ENCODE peak calls at places on chromosomes 12 and 14, in four cellular contexts. O is HCT116, X is H1, F is K562. G is an unnamed sample.

GRCh38 chr12:119589087-119589486 is 4.5 kb upstream of the TMEM233 start:
- DNase-seq in O (no peak), X (no peak), F (no peak), G (no peak)

GRCh38 chr12:95615735-95616134 is 64.5 kb upstream of the USP44 start:
- DNase-seq in O (no peak), X (no peak), F (no peak), G (no peak)

GRCh38 chr14:94047581-94047980 is 21.4 kb downstream of the OTUB2 start:
- DNase-seq in O (no peak), X (no peak), F (no peak), G (no peak)

GRCh38 chr14:55136868-55137785 is 8.1 kb downstream of the LGALS3 start:
- DNase-seq in O (no peak), X (no peak), F (peak; percentile 22), G (no peak)

GRCh38 chr14:31261523-31261858 is 53.9 kb upstream of the HECTD1 start:
- DNase-seq in O (no peak), X (no peak), F (no peak), G (no peak)

GRCh38 chr12:8823565-8824300 is 1.3 kb downstream of the A2ML1 start:
- DNase-seq in O (peak; percentile 6), X (peak; percentile 84), F (peak; percentile 63), G (no peak)

GRCh38 chr12:56574210-56574609 is 52.6 kb downstream of the RBMS2 start:
- DNase-seq in O (no peak), X (no peak), F (no peak), G (no peak)

GRCh38 chr14:59150990-59151389 is 37.5 kb upstream of the DAAM1 start:
- DNase-seq in O (no peak), X (no peak), F (no peak), G (no peak)

GRCh38 chr12:46386360-46386867 is 13.8 kb upstream of the SLC38A2 start:
- DNase-seq in O (no peak), X (no peak), F (no peak), G (no peak)

GRCh38 chr14:99968156-99968920 is 96.9 kb upstream of the EVL start:
- DNase-seq in O (no peak), X (no peak), F (no peak), G (no peak)

GRCh38 chr12:124322271-124322998 is 27.5 kb downstream of the RFLNA start:
- DNase-seq in O (no peak), X (no peak), F (no peak), G (no peak)

GRCh38 chr12:19912996-19913395 is 455.3 kb upstream of the PDE3A start:
- DNase-seq in O (no peak), X (no peak), F (no peak), G (no peak)

GRCh38 chr12:90290980-90291975 is 582.6 kb upstream of the ATP2B1 start:
- DNase-seq in O (no peak), X (no peak), F (no peak), G (no peak)

GRCh38 chr14:102532204-102532658 is 22.7 kb upstream of the ANKRD9 start:
- DNase-seq in O (no peak), X (no peak), F (no peak), G (no peak)

GRCh38 chr12:117032593-117033381 is 66.4 kb downstream of the TESC start:
- DNase-seq in O (no peak), X (no peak), F (no peak), G (no peak)

GRCh38 chr14:36974985-36975384 is 197.4 kb downstream of the SLC25A21 start:
- DNase-seq in O (no peak), X (no peak), F (no peak), G (no peak)

GRCh38 chr14:69625299-69626131 is 14.1 kb downstream of the SUSD6 start:
- DNase-seq in O (no peak), X (no peak), F (peak; percentile 24), G (peak; percentile 88)

GRCh38 chr12:65443038-65443437 is 164.6 kb downstream of the MSRB3 start:
- DNase-seq in O (no peak), X (no peak), F (no peak), G (no peak)

GRCh38 chr14:93994919-93995682 is 2.0 kb upstream of the CCDC197 start:
- DNase-seq in O (no peak), X (no peak), F (no peak), G (no peak)

GRCh38 chr12:62192486-62193250 is 67.5 kb upstream of the USP15 start:
- DNase-seq in O (peak; percentile 48), X (no peak), F (peak; percentile 73), G (peak; percentile 20)

GRCh38 chr12:97886548-97887176 is 424.1 kb downstream of the RMST start:
- DNase-seq in O (no peak), X (no peak), F (no peak), G (no peak)

GRCh38 chr14:91357731-91358319 is 59.8 kb downstream of the CCDC88C start:
- DNase-seq in O (no peak), X (no peak), F (no peak), G (no peak)

GRCh38 chr14:74500417-74501134 is 7.0 kb downstream of the ISCA2 start:
- DNase-seq in O (no peak), X (no peak), F (no peak), G (no peak)

GRCh38 chr14:87171161-87171560 is 821.8 kb downstream of the GALC start:
- DNase-seq in O (no peak), X (no peak), F (no peak), G (no peak)

GRCh38 chr12:1500095-1500801 is 94.1 kb downstream of the FBXL14 start:
- DNase-seq in O (no peak), X (no peak), F (peak; percentile 87), G (no peak)

GRCh38 chr12:95016120-95016519 is 12.6 kb upstream of the NDUFA12 start:
- DNase-seq in O (no peak), X (no peak), F (no peak), G (no peak)

GRCh38 chr12:22656376-22656775 is 31.4 kb downstream of the ETNK1 start:
- DNase-seq in O (no peak), X (no peak), F (no peak), G (no peak)

GRCh38 chr12:132095520-132096409 is 48.4 kb downstream of the DDX51 start:
- DNase-seq in O (no peak), X (no peak), F (no peak), G (no peak)

GRCh38 chr12:44287545-44287944 is 451.7 kb downstream of the TMEM117 start:
- DNase-seq in O (no peak), X (no peak), F (no peak), G (no peak)

GRCh38 chr14:93531644-93532043 is 100.9 kb downstream of the UNC79 start:
- DNase-seq in O (no peak), X (no peak), F (no peak), G (no peak)

GRCh38 chr12:108302471-108303311 is 36.4 kb downstream of the CMKLR1 start:
- DNase-seq in O (no peak), X (no peak), F (no peak), G (no peak)

GRCh38 chr14:91237219-91237618 is 7.3 kb downstream of the GPR68 start:
- DNase-seq in O (no peak), X (no peak), F (no peak), G (no peak)

GRCh38 chr14:69246331-69246730 is 13.6 kb upstream of the GALNT16 start:
- DNase-seq in O (no peak), X (peak; percentile 20), F (no peak), G (no peak)

GRCh38 chr14:96484391-96484790 is 17.8 kb upstream of the PAPOLA start:
- DNase-seq in O (no peak), X (no peak), F (no peak), G (no peak)

GRCh38 chr14:77864085-77864484 is 64.2 kb downstream of the ADCK1 start:
- DNase-seq in O (no peak), X (no peak), F (peak; percentile 16), G (no peak)

GRCh38 chr12:59654061-59654460 is 58.2 kb downstream of the SLC16A7 start:
- DNase-seq in O (no peak), X (no peak), F (no peak), G (no peak)

GRCh38 chr12:59649203-59649602 is 53.4 kb downstream of the SLC16A7 start:
- DNase-seq in O (no peak), X (no peak), F (no peak), G (no peak)

GRCh38 chr12:59650594-59651229 is 54.9 kb downstream of the SLC16A7 start:
- DNase-seq in O (no peak), X (no peak), F (no peak), G (no peak)

GRCh38 chr12:59652098-59652497 is 56.3 kb downstream of the SLC16A7 start:
- DNase-seq in O (no peak), X (no peak), F (no peak), G (no peak)

DNA sequence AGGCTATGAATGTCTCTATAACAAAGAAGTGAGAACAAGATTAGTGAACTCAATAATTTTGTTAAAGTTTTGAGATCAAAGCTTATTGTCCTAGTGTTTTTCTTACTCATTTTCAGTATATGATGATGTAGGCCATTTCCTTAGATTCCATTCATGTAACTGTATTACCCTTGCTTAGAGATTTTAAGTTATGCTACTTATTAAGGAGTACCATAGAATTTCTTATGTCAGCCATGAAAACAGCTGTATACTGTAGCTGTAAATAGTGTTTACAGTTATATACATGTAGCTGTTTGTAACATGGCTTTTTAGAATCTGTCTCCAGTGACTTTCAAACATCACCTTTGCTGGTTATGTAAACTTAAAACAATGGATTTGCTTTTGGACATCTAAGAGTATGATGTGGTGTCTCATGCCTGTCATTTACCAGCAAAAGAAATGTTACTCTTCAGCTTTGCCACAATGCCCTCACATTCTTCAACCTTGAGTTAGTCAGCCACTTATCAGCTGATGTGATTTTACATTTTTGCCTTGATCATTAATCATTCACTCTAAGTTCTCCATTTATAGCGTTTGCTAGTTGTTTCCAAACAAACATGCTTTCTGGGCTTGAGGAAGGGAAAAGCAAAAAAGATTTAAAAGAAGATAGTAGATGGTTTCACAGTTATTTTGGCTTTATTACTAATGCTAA is 55.5 kb downstream of the SLC16A7 start:
- DNase-seq in O (no peak), X (no peak), F (no peak), G (no peak)
- TF ChIP-seq EGR1 in O (no peak), X (no peak), F (no peak), G (no peak)

GRCh38 chr14:104461676-104462443 is 117.7 kb upstream of the C14orf180 start:
- DNase-seq in O (no peak), X (peak; percentile 51), F (no peak), G (no peak)
- TF ChIP-seq EGR1 in O (no peak), X (no peak), F (no peak), G (no peak)

DNA sequence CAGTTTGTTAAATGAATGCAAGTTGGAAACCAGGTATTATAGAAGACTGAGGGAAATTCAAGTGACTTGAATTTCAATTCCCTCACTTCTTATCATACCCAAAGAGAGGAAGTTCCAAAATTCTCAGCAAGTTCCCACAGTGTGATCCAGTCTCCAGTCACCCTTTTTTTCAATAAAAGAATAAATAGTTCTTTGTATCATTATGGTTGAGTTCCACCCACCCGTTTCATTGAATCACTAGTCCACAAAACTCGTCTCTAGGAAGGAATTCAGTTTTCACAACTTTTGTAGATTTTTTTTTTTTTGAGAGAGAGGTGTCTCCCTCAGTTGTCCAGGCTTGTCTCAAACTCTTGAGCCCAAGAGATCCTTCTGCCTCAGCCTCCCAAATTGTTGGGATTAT is 1.6 kb upstream of the TMEM30B start:
- DNase-seq in O (no peak), X (no peak), F (no peak), G (no peak)
- TF ChIP-seq EGR1 in O (no peak), X (no peak), F (no peak), G (no peak)

DNA sequence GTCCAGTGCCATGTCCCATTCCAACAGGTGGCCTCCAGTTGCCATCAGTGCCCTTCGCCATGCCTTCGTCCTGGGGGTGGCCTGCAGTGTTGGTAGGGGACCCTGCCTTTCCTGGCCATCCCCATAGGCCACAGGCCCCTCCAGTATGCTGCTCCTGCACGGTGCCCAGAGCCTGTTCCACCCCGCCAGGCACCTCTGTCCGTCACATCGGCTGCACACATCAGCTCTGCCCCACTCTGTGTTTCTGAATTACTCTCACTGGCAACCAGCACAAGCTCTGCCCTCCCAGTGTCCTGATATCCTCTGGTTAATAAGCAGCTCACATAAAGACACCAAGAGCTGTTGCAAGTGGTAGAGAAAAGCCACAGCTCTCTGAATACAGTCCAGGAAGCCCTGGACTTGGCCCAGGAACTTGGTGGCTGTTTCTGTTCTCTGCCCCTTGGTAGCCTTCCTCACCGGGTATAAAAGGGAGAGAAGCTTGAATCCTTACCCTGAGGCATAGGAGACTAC is 31.3 kb upstream of the ATP2A2 start:
- DNase-seq in O (no peak), X (no peak), F (no peak), G (peak; percentile 13)
- TF ChIP-seq EGR1 in O (no peak), X (no peak), F (no peak), G (no peak)

G was measured in GM12878.